ENCODE peak calls at places on chromosome 5, in six cellular contexts. One of them, this sample, is unnamed.

GRCh38 chr5:34915856-34916192 is 313 bp downstream of the BRIX1 start:
- DNase-seq in non-pigmented ciliary epithelial cell: no peak
- DNase-seq in RWPE1: peak; percentile 15
- DNase-seq in activated CD4-positive, CD25-positive, alpha-beta regulatory T cell treated with anti-CD3 and anti-CD28 coated beads, Interleukin-2, amount 50 U/mL, for 72 hours: no peak
- DNase-seq in NCI-H1105: no peak
- DNase-seq in lower leg skin: no peak
- DNase-seq in this sample: no peak

GRCh38 chr5:181035991-181036815 is 3.9 kb upstream of the BTNL9 start:
- DNase-seq in non-pigmented ciliary epithelial cell: no peak
- DNase-seq in RWPE1: no peak
- DNase-seq in activated CD4-positive, CD25-positive, alpha-beta regulatory T cell treated with anti-CD3 and anti-CD28 coated beads, Interleukin-2, amount 50 U/mL, for 72 hours: no peak
- DNase-seq in NCI-H1105: no peak
- DNase-seq in lower leg skin: no peak
- DNase-seq in this sample: no peak

GRCh38 chr5:106127985-106128384 is 1542.8 kb downstream of the EFNA5 start:
- DNase-seq in non-pigmented ciliary epithelial cell: no peak
- DNase-seq in RWPE1: no peak
- DNase-seq in activated CD4-positive, CD25-positive, alpha-beta regulatory T cell treated with anti-CD3 and anti-CD28 coated beads, Interleukin-2, amount 50 U/mL, for 72 hours: no peak
- DNase-seq in NCI-H1105: no peak
- DNase-seq in lower leg skin: no peak
- DNase-seq in this sample: no peak

GRCh38 chr5:180170111-180170809 is 38.8 kb downstream of the RASGEF1C start:
- DNase-seq in non-pigmented ciliary epithelial cell: no peak
- DNase-seq in RWPE1: no peak
- DNase-seq in activated CD4-positive, CD25-positive, alpha-beta regulatory T cell treated with anti-CD3 and anti-CD28 coated beads, Interleukin-2, amount 50 U/mL, for 72 hours: no peak
- DNase-seq in NCI-H1105: no peak
- DNase-seq in lower leg skin: no peak
- DNase-seq in this sample: no peak

GRCh38 chr5:1762121-1762877 is 37.3 kb downstream of the MRPL36 start:
- DNase-seq in non-pigmented ciliary epithelial cell: no peak
- DNase-seq in RWPE1: no peak
- DNase-seq in activated CD4-positive, CD25-positive, alpha-beta regulatory T cell treated with anti-CD3 and anti-CD28 coated beads, Interleukin-2, amount 50 U/mL, for 72 hours: no peak
- DNase-seq in NCI-H1105: no peak
- DNase-seq in lower leg skin: no peak
- DNase-seq in this sample: no peak

GRCh38 chr5:6712136-6712581 is 1.1 kb upstream of the TENT4A start:
- DNase-seq in non-pigmented ciliary epithelial cell: peak; percentile 35
- DNase-seq in RWPE1: no peak
- DNase-seq in activated CD4-positive, CD25-positive, alpha-beta regulatory T cell treated with anti-CD3 and anti-CD28 coated beads, Interleukin-2, amount 50 U/mL, for 72 hours: peak; percentile 64
- DNase-seq in NCI-H1105: no peak
- DNase-seq in lower leg skin: no peak
- DNase-seq in this sample: no peak

GRCh38 chr5:142888469-142889085 is 118.4 kb downstream of the ARHGAP26 start:
- DNase-seq in non-pigmented ciliary epithelial cell: no peak
- DNase-seq in RWPE1: peak; percentile 79
- DNase-seq in activated CD4-positive, CD25-positive, alpha-beta regulatory T cell treated with anti-CD3 and anti-CD28 coated beads, Interleukin-2, amount 50 U/mL, for 72 hours: no peak
- DNase-seq in NCI-H1105: peak; percentile 10
- DNase-seq in lower leg skin: no peak
- DNase-seq in this sample: no peak

GRCh38 chr5:176687247-176687646 is 40.0 kb downstream of the TSPAN17 start:
- DNase-seq in non-pigmented ciliary epithelial cell: no peak
- DNase-seq in RWPE1: no peak
- DNase-seq in activated CD4-positive, CD25-positive, alpha-beta regulatory T cell treated with anti-CD3 and anti-CD28 coated beads, Interleukin-2, amount 50 U/mL, for 72 hours: no peak
- DNase-seq in NCI-H1105: no peak
- DNase-seq in lower leg skin: no peak
- DNase-seq in this sample: no peak

GRCh38 chr5:112656456-112656855 is 81.2 kb upstream of the APC start:
- DNase-seq in non-pigmented ciliary epithelial cell: no peak
- DNase-seq in RWPE1: no peak
- DNase-seq in activated CD4-positive, CD25-positive, alpha-beta regulatory T cell treated with anti-CD3 and anti-CD28 coated beads, Interleukin-2, amount 50 U/mL, for 72 hours: no peak
- DNase-seq in NCI-H1105: no peak
- DNase-seq in lower leg skin: no peak
- DNase-seq in this sample: no peak

GRCh38 chr5:178483620-178484019 is 106.6 kb downstream of the COL23A1 start:
- DNase-seq in non-pigmented ciliary epithelial cell: no peak
- DNase-seq in RWPE1: no peak
- DNase-seq in activated CD4-positive, CD25-positive, alpha-beta regulatory T cell treated with anti-CD3 and anti-CD28 coated beads, Interleukin-2, amount 50 U/mL, for 72 hours: no peak
- DNase-seq in NCI-H1105: no peak
- DNase-seq in lower leg skin: no peak
- DNase-seq in this sample: no peak

GRCh38 chr5:133240425-133241091 is 188.7 kb downstream of the HSPA4 start:
- DNase-seq in non-pigmented ciliary epithelial cell: peak; percentile 98
- DNase-seq in RWPE1: peak; percentile 95
- DNase-seq in activated CD4-positive, CD25-positive, alpha-beta regulatory T cell treated with anti-CD3 and anti-CD28 coated beads, Interleukin-2, amount 50 U/mL, for 72 hours: peak; percentile 36
- DNase-seq in NCI-H1105: no peak
- DNase-seq in lower leg skin: peak; percentile 52
- DNase-seq in this sample: peak; percentile 89

GRCh38 chr5:117652001-117652639 is 1077.5 kb upstream of the SEMA6A start:
- DNase-seq in non-pigmented ciliary epithelial cell: no peak
- DNase-seq in RWPE1: no peak
- DNase-seq in activated CD4-positive, CD25-positive, alpha-beta regulatory T cell treated with anti-CD3 and anti-CD28 coated beads, Interleukin-2, amount 50 U/mL, for 72 hours: no peak
- DNase-seq in NCI-H1105: no peak
- DNase-seq in lower leg skin: no peak
- DNase-seq in this sample: no peak

GRCh38 chr5:109029847-109030246 is 282.1 kb downstream of the FER start:
- DNase-seq in non-pigmented ciliary epithelial cell: no peak
- DNase-seq in RWPE1: no peak
- DNase-seq in activated CD4-positive, CD25-positive, alpha-beta regulatory T cell treated with anti-CD3 and anti-CD28 coated beads, Interleukin-2, amount 50 U/mL, for 72 hours: no peak
- DNase-seq in NCI-H1105: no peak
- DNase-seq in lower leg skin: no peak
- DNase-seq in this sample: no peak

GRCh38 chr5:95611396-95611795 is 8.5 kb upstream of the GPR150 start:
- DNase-seq in non-pigmented ciliary epithelial cell: no peak
- DNase-seq in RWPE1: no peak
- DNase-seq in activated CD4-positive, CD25-positive, alpha-beta regulatory T cell treated with anti-CD3 and anti-CD28 coated beads, Interleukin-2, amount 50 U/mL, for 72 hours: no peak
- DNase-seq in NCI-H1105: no peak
- DNase-seq in lower leg skin: no peak
- DNase-seq in this sample: no peak

GRCh38 chr5:119161430-119161829 is 90.5 kb downstream of the DMXL1 start:
- DNase-seq in non-pigmented ciliary epithelial cell: no peak
- DNase-seq in RWPE1: no peak
- DNase-seq in activated CD4-positive, CD25-positive, alpha-beta regulatory T cell treated with anti-CD3 and anti-CD28 coated beads, Interleukin-2, amount 50 U/mL, for 72 hours: no peak
- DNase-seq in NCI-H1105: no peak
- DNase-seq in lower leg skin: no peak
- DNase-seq in this sample: no peak

GRCh38 chr5:96387616-96388015 is 45.4 kb downstream of the PCSK1 start:
- DNase-seq in non-pigmented ciliary epithelial cell: no peak
- DNase-seq in RWPE1: no peak
- DNase-seq in activated CD4-positive, CD25-positive, alpha-beta regulatory T cell treated with anti-CD3 and anti-CD28 coated beads, Interleukin-2, amount 50 U/mL, for 72 hours: no peak
- DNase-seq in NCI-H1105: no peak
- DNase-seq in lower leg skin: no peak
- DNase-seq in this sample: no peak

GRCh38 chr5:127587246-127587917 is 61.5 kb upstream of the CTXN3 start:
- DNase-seq in non-pigmented ciliary epithelial cell: no peak
- DNase-seq in RWPE1: no peak
- DNase-seq in activated CD4-positive, CD25-positive, alpha-beta regulatory T cell treated with anti-CD3 and anti-CD28 coated beads, Interleukin-2, amount 50 U/mL, for 72 hours: no peak
- DNase-seq in NCI-H1105: no peak
- DNase-seq in lower leg skin: no peak
- DNase-seq in this sample: no peak

GRCh38 chr5:72624641-72625236 is 117.5 kb upstream of the ZNF366 start:
- DNase-seq in non-pigmented ciliary epithelial cell: no peak
- DNase-seq in RWPE1: no peak
- DNase-seq in activated CD4-positive, CD25-positive, alpha-beta regulatory T cell treated with anti-CD3 and anti-CD28 coated beads, Interleukin-2, amount 50 U/mL, for 72 hours: no peak
- DNase-seq in NCI-H1105: no peak
- DNase-seq in lower leg skin: no peak
- DNase-seq in this sample: no peak

GRCh38 chr5:58184910-58185309 is 275.0 kb downstream of the PLK2 start:
- DNase-seq in non-pigmented ciliary epithelial cell: peak; percentile 32
- DNase-seq in RWPE1: peak; percentile 65
- DNase-seq in activated CD4-positive, CD25-positive, alpha-beta regulatory T cell treated with anti-CD3 and anti-CD28 coated beads, Interleukin-2, amount 50 U/mL, for 72 hours: no peak
- DNase-seq in NCI-H1105: no peak
- DNase-seq in lower leg skin: no peak
- DNase-seq in this sample: no peak

GRCh38 chr5:133969654-133970324 is 1.4 kb upstream of the C5orf15 start:
- DNase-seq in non-pigmented ciliary epithelial cell: no peak
- DNase-seq in RWPE1: no peak
- DNase-seq in activated CD4-positive, CD25-positive, alpha-beta regulatory T cell treated with anti-CD3 and anti-CD28 coated beads, Interleukin-2, amount 50 U/mL, for 72 hours: no peak
- DNase-seq in NCI-H1105: no peak
- DNase-seq in lower leg skin: no peak
- DNase-seq in this sample: no peak

GRCh38 chr5:100840364-100840763 is 62.7 kb downstream of the ST8SIA4 start:
- DNase-seq in non-pigmented ciliary epithelial cell: peak; percentile 26
- DNase-seq in RWPE1: peak; percentile 65
- DNase-seq in activated CD4-positive, CD25-positive, alpha-beta regulatory T cell treated with anti-CD3 and anti-CD28 coated beads, Interleukin-2, amount 50 U/mL, for 72 hours: no peak
- DNase-seq in NCI-H1105: no peak
- DNase-seq in lower leg skin: no peak
- DNase-seq in this sample: no peak

GRCh38 chr5:60522299-60522915 is 177.6 kb downstream of the DEPDC1B start:
- DNase-seq in non-pigmented ciliary epithelial cell: no peak
- DNase-seq in RWPE1: no peak
- DNase-seq in activated CD4-positive, CD25-positive, alpha-beta regulatory T cell treated with anti-CD3 and anti-CD28 coated beads, Interleukin-2, amount 50 U/mL, for 72 hours: no peak
- DNase-seq in NCI-H1105: no peak
- DNase-seq in lower leg skin: no peak
- DNase-seq in this sample: no peak

GRCh38 chr5:131538177-131538593 is 96.8 kb downstream of the RAPGEF6 start:
- DNase-seq in non-pigmented ciliary epithelial cell: peak; percentile 20
- DNase-seq in RWPE1: peak; percentile 32
- DNase-seq in activated CD4-positive, CD25-positive, alpha-beta regulatory T cell treated with anti-CD3 and anti-CD28 coated beads, Interleukin-2, amount 50 U/mL, for 72 hours: no peak
- DNase-seq in NCI-H1105: no peak
- DNase-seq in lower leg skin: no peak
- DNase-seq in this sample: no peak

GRCh38 chr5:159095882-159096554 is 3.7 kb downstream of the EBF1 start:
- DNase-seq in non-pigmented ciliary epithelial cell: no peak
- DNase-seq in RWPE1: no peak
- DNase-seq in activated CD4-positive, CD25-positive, alpha-beta regulatory T cell treated with anti-CD3 and anti-CD28 coated beads, Interleukin-2, amount 50 U/mL, for 72 hours: no peak
- DNase-seq in NCI-H1105: no peak
- DNase-seq in lower leg skin: no peak
- DNase-seq in this sample: no peak

GRCh38 chr5:17192191-17192590 is 25.2 kb upstream of the BASP1 start:
- DNase-seq in non-pigmented ciliary epithelial cell: no peak
- DNase-seq in RWPE1: no peak
- DNase-seq in activated CD4-positive, CD25-positive, alpha-beta regulatory T cell treated with anti-CD3 and anti-CD28 coated beads, Interleukin-2, amount 50 U/mL, for 72 hours: no peak
- DNase-seq in NCI-H1105: no peak
- DNase-seq in lower leg skin: no peak
- DNase-seq in this sample: no peak

GRCh38 chr5:141878186-141878770 is at the start of gene PCDH1:
- DNase-seq in non-pigmented ciliary epithelial cell: no peak
- DNase-seq in RWPE1: peak; percentile 70
- DNase-seq in activated CD4-positive, CD25-positive, alpha-beta regulatory T cell treated with anti-CD3 and anti-CD28 coated beads, Interleukin-2, amount 50 U/mL, for 72 hours: no peak
- DNase-seq in NCI-H1105: no peak
- DNase-seq in lower leg skin: no peak
- DNase-seq in this sample: no peak

GRCh38 chr5:54109931-54110330 is 200.4 kb downstream of the ARL15 start:
- DNase-seq in non-pigmented ciliary epithelial cell: no peak
- DNase-seq in RWPE1: no peak
- DNase-seq in activated CD4-positive, CD25-positive, alpha-beta regulatory T cell treated with anti-CD3 and anti-CD28 coated beads, Interleukin-2, amount 50 U/mL, for 72 hours: no peak
- DNase-seq in NCI-H1105: no peak
- DNase-seq in lower leg skin: no peak
- DNase-seq in this sample: no peak

This sample was measured in AG04450.